ENCODE peak calls at places on chromosomes 1 and 21, in eight cellular contexts. N is Peyer's patch, C is stomach, E is psoas muscle, Z is BJ, V is HCT116, X is HFF-Myc, B is fibroblast of the aortic adventitia. O is an unnamed sample.

GRCh38 chr1:64745181-64745985 is 508 bp downstream of the RAVER2 start:
- DNase-seq in N (peak), C (peak), E (peak), Z (no peak), V (no peak), X (peak), B (peak), O (peak)

GRCh38 chr1:18955116-18955441 is 1.4 kb downstream of the IFFO2 start:
- DNase-seq in N (no peak), C (no peak), E (no peak), Z (no peak), V (no peak), X (no peak), B (no peak), O (no peak)

GRCh38 chr1:25854554-25854953 is 4.7 kb downstream of the AUNIP start:
- DNase-seq in N (no peak), C (no peak), E (no peak), Z (no peak), V (no peak), X (no peak), B (no peak), O (no peak)

GRCh38 chr1:211036701-211037494 is 97.0 kb downstream of the KCNH1 start:
- DNase-seq in N (no peak), C (no peak), E (no peak), Z (peak), V (peak), X (peak), B (no peak), O (no peak)

GRCh38 chr1:18953656-18954259 is 2.7 kb downstream of the IFFO2 start:
- DNase-seq in N (no peak), C (no peak), E (no peak), Z (no peak), V (no peak), X (no peak), B (no peak), O (no peak)

GRCh38 chr1:46466477-46467182 is 23.0 kb upstream of the DMBX1 start:
- DNase-seq in N (no peak), C (peak), E (no peak), Z (no peak), V (no peak), X (no peak), B (peak), O (no peak)

GRCh38 chr1:160108888-160109662 is 6.5 kb upstream of the ATP1A2 start:
- DNase-seq in N (no peak), C (no peak), E (no peak), Z (no peak), V (peak), X (peak), B (peak), O (no peak)

GRCh38 chr1:198134252-198134651 is 22.5 kb upstream of the NEK7 start:
- DNase-seq in N (no peak), C (no peak), E (no peak), Z (no peak), V (no peak), X (no peak), B (no peak), O (no peak)

GRCh38 chr1:225772323-225772768 is 5.3 kb upstream of the SRP9 start:
- DNase-seq in N (peak), C (peak), E (peak), Z (no peak), V (peak), X (peak), B (peak), O (peak)

GRCh38 chr1:203130358-203130992 is 2.9 kb downstream of the ADORA1 start:
- DNase-seq in N (peak), C (peak), E (no peak), Z (no peak), V (no peak), X (no peak), B (no peak), O (no peak)

GRCh38 chr1:99173282-99173681 is 91.0 kb upstream of the PLPPR4 start:
- DNase-seq in N (no peak), C (no peak), E (no peak), Z (peak), V (no peak), X (no peak), B (peak), O (no peak)
- H3K4me3 ChIP-seq in N (no peak), C (no peak), E (no peak), Z (no peak), V (no peak), X (no peak), B (no peak), O (no peak)

GRCh38 chr1:2018217-2019161 is 656 bp upstream of the GABRD start:
- DNase-seq in N (no peak), C (no peak), E (no peak), Z (no peak), V (no peak), X (no peak), B (no peak), O (no peak)
- H3K4me3 ChIP-seq in N (no peak), C (no peak), E (no peak), Z (no peak), V (no peak), X (no peak), B (no peak), O (no peak)

DNA sequence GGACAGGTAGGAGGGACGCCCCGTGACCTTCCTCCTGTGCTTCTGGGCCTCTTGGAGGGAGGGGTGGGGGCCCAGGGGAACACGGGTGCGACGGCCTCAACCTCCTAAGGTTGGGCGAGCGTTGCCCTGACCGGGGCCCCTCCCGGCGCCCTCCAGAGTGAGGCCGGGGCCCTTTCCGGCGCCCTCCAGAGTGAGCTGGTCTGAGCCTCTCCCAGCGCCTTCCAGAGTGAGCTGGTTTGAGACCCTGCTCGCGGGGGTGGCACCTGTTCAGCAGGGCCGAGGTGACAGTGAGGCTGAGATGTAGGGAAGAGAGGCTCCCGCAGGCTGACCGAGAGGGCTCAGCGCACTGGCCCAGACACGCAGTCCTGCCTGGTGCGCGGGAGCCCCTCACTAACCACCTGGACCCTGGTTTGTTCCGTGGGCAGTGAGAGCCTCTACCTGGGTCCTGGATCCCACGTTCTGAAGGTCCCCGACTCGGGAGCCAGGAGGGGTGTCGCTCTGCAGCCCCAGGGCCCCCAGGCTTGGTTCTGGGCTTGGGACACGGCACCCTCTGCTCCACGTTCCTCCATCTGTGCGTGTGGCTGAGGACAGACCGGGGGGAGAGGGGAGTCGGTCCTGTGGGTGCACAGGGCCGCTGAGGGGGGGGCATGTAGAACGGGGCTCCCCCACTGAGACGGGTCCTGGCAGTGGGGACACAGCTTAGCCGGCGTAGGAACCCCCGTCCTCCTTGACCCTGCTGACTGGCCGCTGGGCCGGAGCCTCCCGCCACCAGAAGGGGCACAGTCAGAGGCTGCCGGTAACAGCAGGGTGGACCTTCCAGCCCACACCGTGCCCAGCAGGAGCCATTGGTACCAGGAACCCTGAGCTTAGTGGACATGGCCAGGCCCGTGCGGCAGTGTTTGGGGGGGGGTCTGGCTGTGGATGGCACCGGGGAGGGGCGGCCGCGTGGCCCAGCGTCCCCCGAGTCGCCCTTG is 1.5 kb downstream of the COL6A1 start:
- DNase-seq in N (no peak), C (no peak), E (peak), Z (no peak), V (no peak), X (no peak), B (no peak), O (no peak)
- H3K4me3 ChIP-seq in N (peak), C (peak), E (peak), Z (peak), V (peak), X (peak), B (peak), O (peak)

GRCh38 chr1:23957096-23957495 is 2.5 kb upstream of the PNRC2 start:
- DNase-seq in N (peak), C (peak), E (no peak), Z (no peak), V (no peak), X (no peak), B (no peak), O (peak)

GRCh38 chr1:23958810-23959460 is 693 bp upstream of the PNRC2 start:
- DNase-seq in N (peak), C (peak), E (peak), Z (peak), V (peak), X (peak), B (peak), O (peak)

GRCh38 chr1:23963617-23964234 is 4.1 kb downstream of the PNRC2 start:
- DNase-seq in N (no peak), C (no peak), E (no peak), Z (no peak), V (no peak), X (no peak), B (no peak), O (no peak)

GRCh38 chr1:23959461-23960290 is at the start of gene PNRC2:
- DNase-seq in N (peak), C (peak), E (peak), Z (peak), V (peak), X (peak), B (peak), O (peak)

DNA sequence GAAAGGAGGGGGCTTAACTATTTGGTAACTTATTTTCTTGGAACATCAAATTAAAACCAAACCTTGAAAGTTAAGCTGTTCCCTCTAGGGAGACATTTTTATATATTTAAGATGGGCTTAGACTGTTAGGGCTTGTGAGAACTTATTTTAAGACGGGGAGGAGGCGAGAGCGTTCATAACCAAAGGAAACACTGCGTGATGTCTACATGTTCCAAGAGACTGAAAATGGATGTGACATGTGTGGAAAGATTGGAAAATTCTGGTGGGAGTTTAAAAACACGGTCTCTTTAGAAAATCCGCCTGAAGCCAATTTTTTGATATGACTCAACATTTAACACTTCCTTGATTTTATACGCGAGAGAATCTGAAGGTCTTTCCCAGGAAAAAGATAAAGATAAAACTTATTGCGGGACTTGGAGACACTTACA is 677 bp downstream of the PNRC2 start:
- DNase-seq in N (no peak), C (no peak), E (no peak), Z (no peak), V (no peak), X (no peak), B (peak), O (no peak)
- H3K4me3 ChIP-seq in N (peak), C (peak), E (peak), Z (peak), V (peak), X (peak), B (peak), O (peak)

DNA sequence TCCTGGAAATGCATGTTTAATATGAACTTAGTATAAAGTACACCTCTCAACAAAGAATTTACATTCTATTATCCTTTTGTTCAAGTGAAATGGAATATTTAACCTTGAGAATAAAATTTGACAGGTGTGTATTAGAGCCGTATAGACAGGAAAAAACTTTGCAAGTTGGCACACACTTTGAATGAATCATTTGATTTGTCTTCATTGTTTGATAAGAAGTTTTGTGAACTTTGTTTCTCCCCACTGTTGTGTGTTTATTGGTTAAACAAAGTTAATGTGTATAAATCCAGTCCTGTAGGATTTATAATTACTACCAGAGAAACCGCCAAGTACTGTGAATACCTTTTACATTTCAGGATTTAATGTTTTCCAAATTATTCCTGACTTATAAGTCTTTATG is 2.0 kb downstream of the SYDE2 start:
- DNase-seq in N (no peak), C (no peak), E (no peak), Z (no peak), V (no peak), X (no peak), B (no peak), O (no peak)
- H3K4me3 ChIP-seq in N (peak), C (peak), E (peak), Z (peak), V (no peak), X (peak), B (no peak), O (no peak)

DNA sequence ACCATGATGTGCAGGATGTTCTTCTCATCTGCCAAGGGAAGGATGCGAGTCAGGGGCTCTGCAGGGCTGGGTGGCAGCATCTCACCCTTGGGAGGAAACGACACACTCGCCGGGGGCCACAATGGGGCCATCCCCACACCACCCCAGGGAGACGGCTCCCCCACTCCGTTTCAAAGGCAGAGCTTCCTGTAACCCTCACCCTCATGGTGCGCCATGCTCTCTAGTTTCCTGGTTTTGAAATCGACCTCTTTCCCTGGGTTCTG is 20.2 kb downstream of the RIPK4 start:
- DNase-seq in N (no peak), C (no peak), E (no peak), Z (no peak), V (no peak), X (no peak), B (no peak), O (no peak)
- H3K4me3 ChIP-seq in N (no peak), C (no peak), E (no peak), Z (no peak), V (no peak), X (no peak), B (no peak), O (no peak)

DNA sequence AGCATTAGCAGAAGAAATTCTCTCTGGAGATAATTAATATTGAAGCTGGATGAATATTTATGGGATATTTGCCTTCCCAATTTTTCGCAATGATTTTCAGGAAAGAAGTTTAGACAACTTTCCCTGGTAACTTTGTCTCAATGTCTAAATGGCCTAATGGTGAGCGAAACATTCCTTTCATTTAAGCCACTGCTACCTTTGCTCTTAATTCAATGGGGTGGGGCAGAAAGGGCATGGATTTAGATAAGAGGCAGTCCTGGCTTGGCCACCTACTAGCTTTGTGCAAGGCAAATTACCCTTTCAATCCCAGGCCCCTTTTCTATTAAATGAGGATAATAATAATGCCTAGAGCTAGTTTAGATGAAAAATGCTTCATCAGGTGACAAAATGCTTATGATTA is 27.1 kb upstream of the LYST start:
- DNase-seq in N (no peak), C (no peak), E (no peak), Z (no peak), V (no peak), X (no peak), B (no peak), O (no peak)
- H3K4me3 ChIP-seq in N (peak), C (no peak), E (no peak), Z (no peak), V (no peak), X (no peak), B (no peak), O (no peak)

GRCh38 chr1:52709016-52709415 is 10.9 kb upstream of the COA7 start:
- DNase-seq in N (no peak), C (no peak), E (no peak), Z (no peak), V (no peak), X (no peak), B (peak), O (no peak)
- H3K4me3 ChIP-seq in N (no peak), C (no peak), E (no peak), Z (no peak), V (no peak), X (no peak), B (no peak), O (no peak)

DNA sequence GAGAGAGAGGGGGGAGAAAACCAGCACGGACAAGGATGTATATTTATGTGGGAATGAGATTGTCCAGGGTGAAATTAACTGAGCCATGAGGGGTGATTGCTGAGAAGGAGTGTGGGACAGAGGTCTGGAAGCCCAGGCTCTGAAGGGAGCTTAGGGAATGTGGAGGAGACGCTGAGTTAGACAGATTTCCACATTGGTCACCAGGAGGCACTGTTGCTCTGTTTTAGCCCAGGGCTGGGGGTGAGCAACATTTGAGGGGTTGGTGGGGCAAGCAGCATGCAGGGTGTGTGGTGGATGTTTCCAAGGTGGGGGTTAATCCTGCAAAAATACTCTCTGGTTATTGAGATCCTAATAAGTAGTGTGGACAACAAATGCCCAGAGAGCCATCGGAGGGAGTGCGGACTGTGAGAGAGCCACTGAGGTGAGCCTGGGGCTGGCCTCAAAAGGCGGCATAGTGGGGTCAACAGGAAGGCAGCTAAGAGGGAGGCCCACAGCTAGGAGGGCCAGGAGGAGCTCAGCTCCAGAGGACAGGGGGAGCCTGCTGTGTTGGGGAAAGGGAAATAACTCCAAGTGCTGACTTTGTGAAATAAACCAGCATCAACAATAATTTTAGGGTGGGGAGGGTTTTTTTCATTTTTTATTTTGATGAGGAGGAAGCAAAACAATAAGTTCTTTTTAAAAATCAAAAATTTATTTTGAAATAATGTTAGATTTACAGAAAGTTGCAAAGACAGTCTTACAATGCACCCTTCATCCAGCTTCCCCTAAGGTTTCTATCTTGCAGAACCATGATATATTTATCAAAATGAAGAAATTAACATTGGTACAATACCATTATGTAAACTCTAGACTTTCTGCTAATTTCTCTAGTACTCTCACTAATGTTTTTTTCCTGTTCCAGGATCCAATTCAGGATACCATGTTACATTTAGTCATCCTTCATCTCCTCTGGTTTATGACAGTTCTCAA is 82.8 kb upstream of the CD34 start:
- DNase-seq in N (no peak), C (no peak), E (no peak), Z (no peak), V (no peak), X (no peak), B (peak), O (no peak)
- H3K4me3 ChIP-seq in N (no peak), C (no peak), E (no peak), Z (no peak), V (no peak), X (no peak), B (no peak), O (no peak)

O was measured in lung.